ENCODE peak calls at places on chromosomes 3 and 15, in seven cellular contexts. L, V, I, F, Q, H and R are unnamed samples.

GRCh38 chr3:127851899-127852298 is 29.6 kb upstream of the MGLL start:
- DNase-seq in L (no peak), V (no peak), I (no peak), F (no peak), Q (no peak), H (no peak), R (no peak)

GRCh38 chr15:90560229-90560771 is 30.6 kb downstream of the CRTC3 start:
- DNase-seq in L (peak; percentile 81), V (peak; percentile 94), I (peak; percentile 68), F (no peak), Q (peak; percentile 80), H (no peak), R (no peak)

GRCh38 chr15:79529441-79529840 is 97.3 kb downstream of the MINAR1 start:
- DNase-seq in L (no peak), V (no peak), I (no peak), F (no peak), Q (no peak), H (no peak), R (no peak)

GRCh38 chr15:48393650-48394049 is 62.4 kb downstream of the DUT start:
- DNase-seq in L (no peak), V (peak; percentile 85), I (no peak), F (no peak), Q (no peak), H (no peak), R (no peak)

GRCh38 chr3:56484096-56484495 is 15.8 kb upstream of the ERC2 start:
- DNase-seq in L (no peak), V (no peak), I (no peak), F (no peak), Q (no peak), H (no peak), R (no peak)

GRCh38 chr3:64612082-64612860 is 75.5 kb downstream of the ADAMTS9 start:
- DNase-seq in L (no peak), V (no peak), I (peak; percentile 78), F (no peak), Q (no peak), H (no peak), R (no peak)

GRCh38 chr3:105334138-105334882 is 32.4 kb upstream of the ALCAM start:
- DNase-seq in L (no peak), V (peak; percentile 55), I (no peak), F (no peak), Q (no peak), H (no peak), R (no peak)

GRCh38 chr3:29525254-29525881 is 244.5 kb downstream of the RBMS3 start:
- DNase-seq in L (peak; percentile 83), V (peak; percentile 75), I (peak; percentile 73), F (no peak), Q (peak; percentile 84), H (no peak), R (no peak)

GRCh38 chr3:64104006-64104405 is 80.7 kb upstream of the PSMD6 start:
- DNase-seq in L (no peak), V (no peak), I (no peak), F (no peak), Q (no peak), H (no peak), R (no peak)

GRCh38 chr15:67067161-67067853 is 1.9 kb downstream of the SMAD3 start:
- DNase-seq in L (no peak), V (peak; percentile 61), I (peak; percentile 36), F (no peak), Q (no peak), H (peak; percentile 52), R (no peak)

GRCh38 chr3:142888099-142888483 is 792 bp downstream of the PCOLCE2 start:
- DNase-seq in L (no peak), V (peak; percentile 47), I (no peak), F (no peak), Q (no peak), H (no peak), R (no peak)

GRCh38 chr15:61084944-61085367 is 144.1 kb downstream of the RORA start:
- DNase-seq in L (no peak), V (peak; percentile 17), I (peak; percentile 44), F (no peak), Q (no peak), H (peak; percentile 6), R (no peak)

GRCh38 chr15:60004846-60005351 is 788 bp downstream of the FOXB1 start:
- DNase-seq in L (no peak), V (no peak), I (no peak), F (no peak), Q (no peak), H (no peak), R (no peak)

GRCh38 chr3:196096382-196096953 is 14.6 kb upstream of the TFRC start:
- DNase-seq in L (no peak), V (peak; percentile 6), I (no peak), F (no peak), Q (peak; percentile 26), H (peak; percentile 68), R (no peak)

GRCh38 chr3:100103558-100104441 is 10.5 kb downstream of the FILIP1L start:
- DNase-seq in L (no peak), V (peak; percentile 83), I (no peak), F (no peak), Q (no peak), H (peak; percentile 17), R (no peak)

GRCh38 chr15:91133511-91133910 is 33.5 kb downstream of the SV2B start:
- DNase-seq in L (no peak), V (no peak), I (no peak), F (no peak), Q (no peak), H (no peak), R (no peak)

GRCh38 chr3:58333206-58334012 is 717 bp downstream of the PXK start:
- DNase-seq in L (no peak), V (peak; percentile 36), I (peak; percentile 29), F (no peak), Q (no peak), H (peak; percentile 75), R (no peak)

DNA sequence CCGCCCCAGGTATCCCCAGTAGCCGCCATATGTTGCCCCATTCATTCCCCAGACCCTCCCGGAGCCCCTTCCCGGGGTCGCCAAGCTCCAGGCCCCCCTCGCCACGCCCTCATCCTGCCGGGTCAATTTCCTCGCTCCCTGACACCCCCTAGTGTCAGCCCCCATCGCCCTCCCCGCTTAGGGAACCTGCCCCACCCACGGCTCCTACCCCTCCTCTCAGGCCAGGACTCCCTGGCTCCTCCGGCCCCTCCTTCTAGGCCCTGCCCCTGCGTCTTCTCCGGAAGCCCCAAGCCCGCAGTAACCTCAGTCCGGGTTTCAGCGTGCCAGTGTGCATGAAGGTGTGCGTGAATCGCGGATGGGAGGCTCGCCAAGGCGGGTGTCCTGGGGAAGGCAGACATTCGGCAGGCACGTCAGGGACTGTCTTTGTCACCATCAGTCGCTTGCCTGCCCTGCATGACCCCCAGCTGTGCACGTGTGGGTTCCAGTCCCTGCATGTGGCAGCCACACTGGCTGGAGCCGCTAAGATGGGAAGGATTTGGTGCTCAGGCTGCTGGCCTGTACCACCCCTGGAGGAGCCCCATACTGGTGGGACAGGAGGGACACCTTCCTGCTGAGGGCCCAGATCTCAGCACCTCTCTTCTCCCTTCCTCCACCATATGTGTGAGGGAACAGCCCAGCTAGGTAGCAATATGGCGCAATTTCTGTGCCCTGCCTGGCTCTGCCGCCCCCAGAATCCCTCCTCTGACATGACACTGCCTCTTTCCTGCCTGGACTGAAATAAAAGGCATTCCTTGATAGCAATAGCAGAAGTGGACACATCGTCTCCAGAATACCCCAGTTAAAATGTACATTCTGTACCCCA is 704 bp downstream of the DISP2 start:
- DNase-seq in L (no peak), V (no peak), I (no peak), F (no peak), Q (no peak), H (peak; percentile 75), R (no peak)
- TF ChIP-seq CTCF in L (no peak), V (peak; percentile 1), I (no peak), F (no peak), Q (no peak), H (peak; percentile 62), R (peak; percentile 6)

GRCh38 chr15:81939604-81940440 is 106.0 kb downstream of the MEX3B start:
- DNase-seq in L (no peak), V (peak; percentile 56), I (no peak), F (no peak), Q (no peak), H (peak; percentile 67), R (no peak)
- TF ChIP-seq CTCF in L (no peak), V (peak; percentile 60), I (peak; percentile 14), F (peak; percentile 80), Q (no peak), H (peak; percentile 98), R (peak; percentile 72)

DNA sequence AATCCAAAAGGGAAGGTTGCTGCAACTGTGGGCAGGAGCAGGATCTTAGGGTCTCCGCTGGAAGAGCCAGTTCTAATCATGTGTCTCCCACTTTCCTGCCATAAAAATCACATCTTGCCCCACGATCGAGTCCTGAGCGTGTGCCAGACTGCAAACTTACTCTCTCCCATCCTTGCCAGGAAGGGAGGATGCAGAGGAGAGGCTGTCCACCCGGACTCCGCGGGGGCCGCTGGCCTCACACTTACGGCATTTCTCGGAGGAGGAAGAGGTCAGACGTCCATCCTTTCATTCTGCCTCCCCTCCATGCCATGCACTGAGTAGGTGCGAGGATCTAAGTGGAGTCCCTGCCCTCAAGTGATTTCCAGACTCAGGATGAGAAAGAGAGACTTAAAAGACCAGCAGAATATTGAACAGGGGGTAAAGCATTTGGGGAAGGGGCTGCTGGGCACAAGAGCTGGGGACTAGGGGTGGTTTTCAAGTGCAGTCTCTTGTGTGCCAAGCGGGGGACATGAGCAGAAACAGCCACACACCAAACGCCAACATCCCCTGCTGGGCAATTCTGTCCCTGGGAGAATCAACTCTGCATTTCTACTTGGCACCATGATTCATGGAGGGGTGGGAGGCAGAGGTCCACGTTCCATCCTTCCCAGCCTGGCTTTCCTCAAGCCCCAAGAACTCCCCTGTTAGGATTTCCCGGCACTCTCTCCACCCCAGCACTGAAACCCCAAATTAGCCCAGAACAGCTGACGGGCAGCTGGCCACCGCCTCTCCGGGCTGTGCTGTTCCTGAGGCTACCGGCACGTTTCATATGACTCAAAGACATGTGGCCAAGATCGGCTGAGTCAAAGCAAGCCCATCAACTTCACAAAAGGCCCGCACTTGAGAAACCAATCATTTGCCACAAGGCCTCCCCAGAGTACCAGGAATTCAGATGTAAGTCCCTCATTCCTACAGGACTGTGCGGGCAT is 11.6 kb downstream of the OXTR start:
- DNase-seq in L (peak; percentile 48), V (peak; percentile 88), I (no peak), F (no peak), Q (no peak), H (no peak), R (no peak)
- TF ChIP-seq CTCF in L (no peak), V (no peak), I (no peak), F (no peak), Q (no peak), H (no peak), R (no peak)

DNA sequence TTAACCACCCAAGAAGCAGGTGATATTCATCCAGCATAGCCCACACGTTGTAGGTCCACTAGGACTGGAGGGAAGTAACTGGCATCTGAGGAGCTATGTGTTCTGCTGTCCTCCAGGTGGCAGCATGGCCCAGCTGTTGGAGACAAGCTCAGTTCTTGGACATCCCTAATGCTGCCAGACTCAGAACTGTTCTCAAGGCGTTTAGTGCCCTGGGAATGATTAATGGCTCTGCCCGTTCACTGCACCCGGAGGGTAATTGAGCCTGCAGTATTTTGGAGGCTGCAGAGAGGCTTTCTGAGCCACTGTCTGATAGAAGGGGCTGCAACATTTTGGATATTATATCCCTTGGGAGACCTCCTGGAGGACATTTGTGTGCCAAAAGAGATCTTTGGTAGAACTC is 521.2 kb upstream of the SEMA6D start:
- DNase-seq in L (peak; percentile 84), V (peak; percentile 82), I (peak; percentile 40), F (peak; percentile 60), Q (peak; percentile 56), H (peak; percentile 63), R (peak; percentile 68)
- TF ChIP-seq CTCF in L (peak; percentile 70), V (peak; percentile 88), I (peak; percentile 69), F (peak; percentile 83), Q (peak; percentile 21), H (peak; percentile 77), R (peak; percentile 92)

GRCh38 chr15:32796856-32797255 is 79.1 kb downstream of the GREM1 start:
- DNase-seq in L (no peak), V (no peak), I (no peak), F (no peak), Q (no peak), H (no peak), R (no peak)
- TF ChIP-seq CTCF in L (no peak), V (no peak), I (no peak), F (no peak), Q (no peak), H (no peak), R (no peak)